ENCODE peak calls at places on chromosomes 2 and 18, in ten cellular contexts. One of them, this sample, is unnamed.

GRCh38 chr18:79005653-79006052 is 26.0 kb downstream of the SALL3 start:
- DNase-seq in stimulated activated CD4-positive, alpha-beta T cell treated with anti-CD3 and anti-CD28 coated beads, Interleukin-2, amount 100 ng/mL, for 48 hours: no peak
- DNase-seq in kidney tubule cell: no peak
- DNase-seq in activated CD4-positive, alpha-beta T cell treated with anti-CD3 and anti-CD28 coated beads for 4 hours: no peak
- DNase-seq in EL: no peak
- DNase-seq in NCI-H1694 treated with DMSO at 0.1 percent for 48 hours: no peak
- DNase-seq in cardiac muscle cell: no peak
- DNase-seq in heart left ventricle: no peak
- DNase-seq in HFFc6: no peak
- DNase-seq in neuronal stem cell: no peak
- DNase-seq in this sample: no peak

GRCh38 chr2:28507806-28508764 is 12.2 kb downstream of the PLB1 start:
- DNase-seq in stimulated activated CD4-positive, alpha-beta T cell treated with anti-CD3 and anti-CD28 coated beads, Interleukin-2, amount 100 ng/mL, for 48 hours: peak; percentile 23
- DNase-seq in kidney tubule cell: peak; percentile 99
- DNase-seq in activated CD4-positive, alpha-beta T cell treated with anti-CD3 and anti-CD28 coated beads for 4 hours: peak; percentile 14
- DNase-seq in EL: peak; percentile 7
- DNase-seq in NCI-H1694 treated with DMSO at 0.1 percent for 48 hours: no peak
- DNase-seq in cardiac muscle cell: no peak
- DNase-seq in heart left ventricle: no peak
- DNase-seq in HFFc6: no peak
- DNase-seq in neuronal stem cell: no peak
- DNase-seq in this sample: no peak

GRCh38 chr2:119983108-119983507 is 29.8 kb upstream of the EPB41L5 start:
- DNase-seq in stimulated activated CD4-positive, alpha-beta T cell treated with anti-CD3 and anti-CD28 coated beads, Interleukin-2, amount 100 ng/mL, for 48 hours: no peak
- DNase-seq in kidney tubule cell: no peak
- DNase-seq in activated CD4-positive, alpha-beta T cell treated with anti-CD3 and anti-CD28 coated beads for 4 hours: no peak
- DNase-seq in EL: no peak
- DNase-seq in NCI-H1694 treated with DMSO at 0.1 percent for 48 hours: no peak
- DNase-seq in cardiac muscle cell: no peak
- DNase-seq in heart left ventricle: no peak
- DNase-seq in HFFc6: no peak
- DNase-seq in neuronal stem cell: no peak
- DNase-seq in this sample: no peak

GRCh38 chr2:174436351-174436750 is 40.8 kb downstream of the SCRN3 start:
- DNase-seq in stimulated activated CD4-positive, alpha-beta T cell treated with anti-CD3 and anti-CD28 coated beads, Interleukin-2, amount 100 ng/mL, for 48 hours: no peak
- DNase-seq in kidney tubule cell: peak; percentile 37
- DNase-seq in activated CD4-positive, alpha-beta T cell treated with anti-CD3 and anti-CD28 coated beads for 4 hours: no peak
- DNase-seq in EL: no peak
- DNase-seq in NCI-H1694 treated with DMSO at 0.1 percent for 48 hours: no peak
- DNase-seq in cardiac muscle cell: no peak
- DNase-seq in heart left ventricle: no peak
- DNase-seq in HFFc6: no peak
- DNase-seq in neuronal stem cell: no peak
- DNase-seq in this sample: no peak

GRCh38 chr18:62200121-62200914 is 13.3 kb downstream of the RELCH start:
- DNase-seq in stimulated activated CD4-positive, alpha-beta T cell treated with anti-CD3 and anti-CD28 coated beads, Interleukin-2, amount 100 ng/mL, for 48 hours: no peak
- DNase-seq in kidney tubule cell: peak; percentile 17
- DNase-seq in activated CD4-positive, alpha-beta T cell treated with anti-CD3 and anti-CD28 coated beads for 4 hours: no peak
- DNase-seq in EL: no peak
- DNase-seq in NCI-H1694 treated with DMSO at 0.1 percent for 48 hours: no peak
- DNase-seq in cardiac muscle cell: peak; percentile 21
- DNase-seq in heart left ventricle: no peak
- DNase-seq in HFFc6: no peak
- DNase-seq in neuronal stem cell: no peak
- DNase-seq in this sample: no peak

GRCh38 chr2:53768233-53768542 is 584 bp downstream of the CHAC2 start:
- DNase-seq in stimulated activated CD4-positive, alpha-beta T cell treated with anti-CD3 and anti-CD28 coated beads, Interleukin-2, amount 100 ng/mL, for 48 hours: no peak
- DNase-seq in kidney tubule cell: no peak
- DNase-seq in activated CD4-positive, alpha-beta T cell treated with anti-CD3 and anti-CD28 coated beads for 4 hours: no peak
- DNase-seq in EL: peak; percentile 59
- DNase-seq in NCI-H1694 treated with DMSO at 0.1 percent for 48 hours: peak; percentile 33
- DNase-seq in cardiac muscle cell: peak; percentile 45
- DNase-seq in heart left ventricle: no peak
- DNase-seq in HFFc6: peak; percentile 15
- DNase-seq in neuronal stem cell: peak; percentile 37
- DNase-seq in this sample: peak; percentile 65

GRCh38 chr2:168075446-168075845 is 171.9 kb downstream of the STK39 start:
- DNase-seq in stimulated activated CD4-positive, alpha-beta T cell treated with anti-CD3 and anti-CD28 coated beads, Interleukin-2, amount 100 ng/mL, for 48 hours: no peak
- DNase-seq in kidney tubule cell: no peak
- DNase-seq in activated CD4-positive, alpha-beta T cell treated with anti-CD3 and anti-CD28 coated beads for 4 hours: no peak
- DNase-seq in EL: no peak
- DNase-seq in NCI-H1694 treated with DMSO at 0.1 percent for 48 hours: no peak
- DNase-seq in cardiac muscle cell: no peak
- DNase-seq in heart left ventricle: no peak
- DNase-seq in HFFc6: no peak
- DNase-seq in neuronal stem cell: no peak
- DNase-seq in this sample: no peak

GRCh38 chr18:45686892-45687611 is 36.9 kb upstream of the SLC14A1 start:
- DNase-seq in stimulated activated CD4-positive, alpha-beta T cell treated with anti-CD3 and anti-CD28 coated beads, Interleukin-2, amount 100 ng/mL, for 48 hours: no peak
- DNase-seq in kidney tubule cell: no peak
- DNase-seq in activated CD4-positive, alpha-beta T cell treated with anti-CD3 and anti-CD28 coated beads for 4 hours: peak; percentile 47
- DNase-seq in EL: no peak
- DNase-seq in NCI-H1694 treated with DMSO at 0.1 percent for 48 hours: peak; percentile 14
- DNase-seq in cardiac muscle cell: peak; percentile 18
- DNase-seq in heart left ventricle: no peak
- DNase-seq in HFFc6: no peak
- DNase-seq in neuronal stem cell: no peak
- DNase-seq in this sample: no peak

GRCh38 chr2:47486858-47487497 is 84.0 kb downstream of the MSH2 start:
- DNase-seq in stimulated activated CD4-positive, alpha-beta T cell treated with anti-CD3 and anti-CD28 coated beads, Interleukin-2, amount 100 ng/mL, for 48 hours: no peak
- DNase-seq in kidney tubule cell: no peak
- DNase-seq in activated CD4-positive, alpha-beta T cell treated with anti-CD3 and anti-CD28 coated beads for 4 hours: no peak
- DNase-seq in EL: no peak
- DNase-seq in NCI-H1694 treated with DMSO at 0.1 percent for 48 hours: no peak
- DNase-seq in cardiac muscle cell: no peak
- DNase-seq in heart left ventricle: no peak
- DNase-seq in HFFc6: no peak
- DNase-seq in neuronal stem cell: no peak
- DNase-seq in this sample: no peak

GRCh38 chr2:74863802-74864248 is 29.9 kb downstream of the HK2 start:
- DNase-seq in stimulated activated CD4-positive, alpha-beta T cell treated with anti-CD3 and anti-CD28 coated beads, Interleukin-2, amount 100 ng/mL, for 48 hours: no peak
- DNase-seq in kidney tubule cell: no peak
- DNase-seq in activated CD4-positive, alpha-beta T cell treated with anti-CD3 and anti-CD28 coated beads for 4 hours: no peak
- DNase-seq in EL: no peak
- DNase-seq in NCI-H1694 treated with DMSO at 0.1 percent for 48 hours: no peak
- DNase-seq in cardiac muscle cell: no peak
- DNase-seq in heart left ventricle: no peak
- DNase-seq in HFFc6: no peak
- DNase-seq in neuronal stem cell: no peak
- DNase-seq in this sample: no peak

GRCh38 chr2:157853820-157854219 is 22.3 kb downstream of the ACVR1 start:
- DNase-seq in stimulated activated CD4-positive, alpha-beta T cell treated with anti-CD3 and anti-CD28 coated beads, Interleukin-2, amount 100 ng/mL, for 48 hours: no peak
- DNase-seq in kidney tubule cell: no peak
- DNase-seq in activated CD4-positive, alpha-beta T cell treated with anti-CD3 and anti-CD28 coated beads for 4 hours: no peak
- DNase-seq in EL: no peak
- DNase-seq in NCI-H1694 treated with DMSO at 0.1 percent for 48 hours: no peak
- DNase-seq in cardiac muscle cell: no peak
- DNase-seq in heart left ventricle: no peak
- DNase-seq in HFFc6: no peak
- DNase-seq in neuronal stem cell: no peak
- DNase-seq in this sample: no peak